ENCODE peak calls at places on chromosomes 3 and 15, in four cellular contexts. Z, B, H and A are unnamed samples.

GRCh38 chr3:50658831-50659230 is 15.9 kb upstream of the DOCK3 start:
- DNase-seq in Z (no peak), B (no peak), H (no peak), A (no peak)

GRCh38 chr3:94098487-94098886 is 35.6 kb downstream of the NSUN3 start:
- DNase-seq in Z (no peak), B (no peak), H (no peak), A (no peak)

GRCh38 chr15:37767841-37768455 is 166.5 kb upstream of the TMCO5A start:
- DNase-seq in Z (peak; percentile 4), B (no peak), H (no peak), A (no peak)

GRCh38 chr3:188321258-188321657 is 167.3 kb downstream of the LPP start:
- DNase-seq in Z (no peak), B (no peak), H (no peak), A (no peak)

GRCh38 chr3:168511428-168512014 is 415.8 kb upstream of the GOLIM4 start:
- DNase-seq in Z (peak; percentile 1), B (no peak), H (no peak), A (peak; percentile 44)

GRCh38 chr3:193483988-193484539 is 70.6 kb downstream of the ATP13A4 start:
- DNase-seq in Z (no peak), B (no peak), H (no peak), A (no peak)

GRCh38 chr15:93378547-93378946 is 289.5 kb upstream of the RGMA start:
- DNase-seq in Z (no peak), B (no peak), H (no peak), A (no peak)

GRCh38 chr15:51494411-51495314 is 127.9 kb downstream of the DMXL2 start:
- DNase-seq in Z (peak; percentile 57), B (no peak), H (no peak), A (no peak)

GRCh38 chr15:33693166-33693830 is 275.0 kb upstream of the CHRM5 start:
- DNase-seq in Z (no peak), B (no peak), H (no peak), A (no peak)

GRCh38 chr15:29299331-29299730 is 29.7 kb upstream of the NSMCE3 start:
- DNase-seq in Z (no peak), B (no peak), H (no peak), A (no peak)

GRCh38 chr3:194103475-194103874 is 32.5 kb upstream of the HES1 start:
- DNase-seq in Z (no peak), B (no peak), H (peak; percentile 56), A (no peak)

GRCh38 chr15:75695206-75695605 is 17.4 kb downstream of the CSPG4 start:
- DNase-seq in Z (no peak), B (no peak), H (no peak), A (peak; percentile 40)